ENCODE peak calls at places on chromosomes 1 and 21, in nine cellular contexts. One of them, this sample, is unnamed.

GRCh38 chr1:34778381-34778780 is 2.6 kb upstream of the GJB3 start:
- DNase-seq in glutamatergic neuron: no peak
- DNase-seq in adrenal gland: no peak
- DNase-seq in lung: no peak
- DNase-seq in colonic mucosa: no peak
- DNase-seq in upper lobe of right lung: peak
- DNase-seq in CD4-positive, alpha-beta T cell: no peak
- DNase-seq in IMR-90: no peak
- DNase-seq in epithelial cell of proximal tubule: no peak
- DNase-seq in this sample: no peak

GRCh38 chr1:97204468-97204867 is 482.9 kb downstream of the PTBP2 start:
- DNase-seq in glutamatergic neuron: no peak
- DNase-seq in adrenal gland: no peak
- DNase-seq in lung: no peak
- DNase-seq in colonic mucosa: no peak
- DNase-seq in upper lobe of right lung: no peak
- DNase-seq in CD4-positive, alpha-beta T cell: no peak
- DNase-seq in IMR-90: peak
- DNase-seq in epithelial cell of proximal tubule: no peak
- DNase-seq in this sample: no peak

GRCh38 chr1:178093958-178094751 is at the start of gene RASAL2:
- DNase-seq in glutamatergic neuron: peak
- DNase-seq in adrenal gland: peak
- DNase-seq in lung: peak
- DNase-seq in colonic mucosa: peak
- DNase-seq in upper lobe of right lung: peak
- DNase-seq in CD4-positive, alpha-beta T cell: no peak
- DNase-seq in IMR-90: peak
- DNase-seq in epithelial cell of proximal tubule: no peak
- DNase-seq in this sample: peak

GRCh38 chr1:246875041-246876026 is 56.4 kb downstream of the AHCTF1 start:
- DNase-seq in glutamatergic neuron: no peak
- DNase-seq in adrenal gland: no peak
- DNase-seq in lung: no peak
- DNase-seq in colonic mucosa: no peak
- DNase-seq in upper lobe of right lung: no peak
- DNase-seq in CD4-positive, alpha-beta T cell: no peak
- DNase-seq in IMR-90: peak
- DNase-seq in epithelial cell of proximal tubule: no peak
- DNase-seq in this sample: peak

GRCh38 chr1:117683571-117684285 is 77.9 kb downstream of the TENT5C start:
- DNase-seq in glutamatergic neuron: no peak
- DNase-seq in adrenal gland: no peak
- DNase-seq in lung: no peak
- DNase-seq in colonic mucosa: no peak
- DNase-seq in upper lobe of right lung: no peak
- DNase-seq in CD4-positive, alpha-beta T cell: no peak
- DNase-seq in IMR-90: peak
- DNase-seq in epithelial cell of proximal tubule: no peak
- DNase-seq in this sample: peak

GRCh38 chr21:46000731-46001641 is 19.4 kb downstream of the COL6A1 start:
- DNase-seq in glutamatergic neuron: peak
- DNase-seq in adrenal gland: peak
- DNase-seq in lung: no peak
- DNase-seq in colonic mucosa: peak
- DNase-seq in upper lobe of right lung: no peak
- DNase-seq in CD4-positive, alpha-beta T cell: no peak
- DNase-seq in IMR-90: no peak
- DNase-seq in epithelial cell of proximal tubule: no peak
- DNase-seq in this sample: no peak

GRCh38 chr1:60033066-60033465 is 40.5 kb downstream of the C1orf87 start:
- DNase-seq in glutamatergic neuron: no peak
- DNase-seq in adrenal gland: no peak
- DNase-seq in lung: no peak
- DNase-seq in colonic mucosa: no peak
- DNase-seq in upper lobe of right lung: no peak
- DNase-seq in CD4-positive, alpha-beta T cell: no peak
- DNase-seq in IMR-90: no peak
- DNase-seq in epithelial cell of proximal tubule: no peak
- DNase-seq in this sample: peak

GRCh38 chr1:40772146-40772770 is 11.3 kb upstream of the KCNQ4 start:
- DNase-seq in glutamatergic neuron: no peak
- DNase-seq in adrenal gland: no peak
- DNase-seq in lung: no peak
- DNase-seq in colonic mucosa: no peak
- DNase-seq in upper lobe of right lung: no peak
- DNase-seq in CD4-positive, alpha-beta T cell: no peak
- DNase-seq in IMR-90: no peak
- DNase-seq in epithelial cell of proximal tubule: no peak
- DNase-seq in this sample: no peak

GRCh38 chr1:7379445-7379971 is 391.6 kb upstream of the VAMP3 start:
- DNase-seq in glutamatergic neuron: no peak
- DNase-seq in adrenal gland: no peak
- DNase-seq in lung: no peak
- DNase-seq in colonic mucosa: peak
- DNase-seq in upper lobe of right lung: no peak
- DNase-seq in CD4-positive, alpha-beta T cell: no peak
- DNase-seq in IMR-90: peak
- DNase-seq in epithelial cell of proximal tubule: no peak
- DNase-seq in this sample: peak

GRCh38 chr1:200900877-200901276 is 6.2 kb downstream of the INAVA start:
- DNase-seq in glutamatergic neuron: no peak
- DNase-seq in adrenal gland: no peak
- DNase-seq in lung: no peak
- DNase-seq in colonic mucosa: no peak
- DNase-seq in upper lobe of right lung: no peak
- DNase-seq in CD4-positive, alpha-beta T cell: no peak
- DNase-seq in IMR-90: no peak
- DNase-seq in epithelial cell of proximal tubule: no peak
- DNase-seq in this sample: no peak

GRCh38 chr1:11645670-11646265 is 8.5 kb downstream of the FBXO2 start:
- DNase-seq in glutamatergic neuron: peak
- DNase-seq in adrenal gland: peak
- DNase-seq in lung: peak
- DNase-seq in colonic mucosa: peak
- DNase-seq in upper lobe of right lung: peak
- DNase-seq in CD4-positive, alpha-beta T cell: peak
- DNase-seq in IMR-90: peak
- DNase-seq in epithelial cell of proximal tubule: no peak
- DNase-seq in this sample: peak

GRCh38 chr1:29017235-29017634 is 102.9 kb downstream of the EPB41 start:
- DNase-seq in glutamatergic neuron: no peak
- DNase-seq in adrenal gland: no peak
- DNase-seq in lung: no peak
- DNase-seq in colonic mucosa: no peak
- DNase-seq in upper lobe of right lung: no peak
- DNase-seq in CD4-positive, alpha-beta T cell: no peak
- DNase-seq in IMR-90: no peak
- DNase-seq in epithelial cell of proximal tubule: no peak
- DNase-seq in this sample: no peak

GRCh38 chr1:32406629-32407111 is 12.4 kb upstream of the BSDC1 start:
- DNase-seq in glutamatergic neuron: no peak
- DNase-seq in adrenal gland: no peak
- DNase-seq in lung: no peak
- DNase-seq in colonic mucosa: no peak
- DNase-seq in upper lobe of right lung: no peak
- DNase-seq in CD4-positive, alpha-beta T cell: no peak
- DNase-seq in IMR-90: no peak
- DNase-seq in epithelial cell of proximal tubule: no peak
- DNase-seq in this sample: no peak

GRCh38 chr1:19062258-19063029 is 106.0 kb upstream of the IFFO2 start:
- DNase-seq in glutamatergic neuron: no peak
- DNase-seq in adrenal gland: no peak
- DNase-seq in lung: no peak
- DNase-seq in colonic mucosa: peak
- DNase-seq in upper lobe of right lung: no peak
- DNase-seq in CD4-positive, alpha-beta T cell: no peak
- DNase-seq in IMR-90: no peak
- DNase-seq in epithelial cell of proximal tubule: no peak
- DNase-seq in this sample: no peak

GRCh38 chr1:4402032-4402431 is 252.4 kb upstream of the AJAP1 start:
- DNase-seq in glutamatergic neuron: no peak
- DNase-seq in adrenal gland: no peak
- DNase-seq in lung: no peak
- DNase-seq in colonic mucosa: no peak
- DNase-seq in upper lobe of right lung: no peak
- DNase-seq in CD4-positive, alpha-beta T cell: no peak
- DNase-seq in IMR-90: no peak
- DNase-seq in epithelial cell of proximal tubule: no peak
- DNase-seq in this sample: no peak

GRCh38 chr1:243818978-243819377 is 31.1 kb downstream of the AKT3 start:
- DNase-seq in glutamatergic neuron: peak
- DNase-seq in adrenal gland: no peak
- DNase-seq in lung: no peak
- DNase-seq in colonic mucosa: no peak
- DNase-seq in upper lobe of right lung: no peak
- DNase-seq in CD4-positive, alpha-beta T cell: no peak
- DNase-seq in IMR-90: no peak
- DNase-seq in epithelial cell of proximal tubule: no peak
- DNase-seq in this sample: no peak

GRCh38 chr1:71638081-71638766 is 557.4 kb upstream of the ZRANB2 start:
- DNase-seq in glutamatergic neuron: no peak
- DNase-seq in adrenal gland: no peak
- DNase-seq in lung: no peak
- DNase-seq in colonic mucosa: no peak
- DNase-seq in upper lobe of right lung: no peak
- DNase-seq in CD4-positive, alpha-beta T cell: no peak
- DNase-seq in IMR-90: peak
- DNase-seq in epithelial cell of proximal tubule: no peak
- DNase-seq in this sample: peak

GRCh38 chr1:200351826-200352549 is 57.8 kb downstream of the ZNF281 start:
- DNase-seq in glutamatergic neuron: no peak
- DNase-seq in adrenal gland: no peak
- DNase-seq in lung: no peak
- DNase-seq in colonic mucosa: no peak
- DNase-seq in upper lobe of right lung: no peak
- DNase-seq in CD4-positive, alpha-beta T cell: no peak
- DNase-seq in IMR-90: peak
- DNase-seq in epithelial cell of proximal tubule: no peak
- DNase-seq in this sample: peak

GRCh38 chr21:44531606-44532128 is 8.3 kb downstream of the KRTAP10-1 start:
- DNase-seq in glutamatergic neuron: no peak
- DNase-seq in adrenal gland: no peak
- DNase-seq in lung: no peak
- DNase-seq in colonic mucosa: no peak
- DNase-seq in upper lobe of right lung: peak
- DNase-seq in CD4-positive, alpha-beta T cell: no peak
- DNase-seq in IMR-90: no peak
- DNase-seq in epithelial cell of proximal tubule: no peak
- DNase-seq in this sample: no peak

GRCh38 chr1:76402128-76402527 is 327.6 kb downstream of the ST6GALNAC3 start:
- DNase-seq in glutamatergic neuron: no peak
- DNase-seq in adrenal gland: no peak
- DNase-seq in lung: no peak
- DNase-seq in colonic mucosa: no peak
- DNase-seq in upper lobe of right lung: no peak
- DNase-seq in CD4-positive, alpha-beta T cell: no peak
- DNase-seq in IMR-90: no peak
- DNase-seq in epithelial cell of proximal tubule: no peak
- DNase-seq in this sample: no peak

GRCh38 chr1:221171768-221172167 is 292.5 kb downstream of the HLX start:
- DNase-seq in glutamatergic neuron: no peak
- DNase-seq in adrenal gland: no peak
- DNase-seq in lung: no peak
- DNase-seq in colonic mucosa: no peak
- DNase-seq in upper lobe of right lung: no peak
- DNase-seq in CD4-positive, alpha-beta T cell: no peak
- DNase-seq in IMR-90: no peak
- DNase-seq in epithelial cell of proximal tubule: no peak
- DNase-seq in this sample: no peak

GRCh38 chr1:209199371-209199770 is 384.1 kb upstream of the CAMK1G start:
- DNase-seq in glutamatergic neuron: no peak
- DNase-seq in adrenal gland: no peak
- DNase-seq in lung: no peak
- DNase-seq in colonic mucosa: no peak
- DNase-seq in upper lobe of right lung: no peak
- DNase-seq in CD4-positive, alpha-beta T cell: no peak
- DNase-seq in IMR-90: no peak
- DNase-seq in epithelial cell of proximal tubule: no peak
- DNase-seq in this sample: no peak
- TF ChIP-seq CTCF in glutamatergic neuron: no peak
- TF ChIP-seq CTCF in adrenal gland: no peak
- TF ChIP-seq CTCF in lung: no peak
- TF ChIP-seq CTCF in colonic mucosa: no peak
- TF ChIP-seq CTCF in upper lobe of right lung: no peak
- TF ChIP-seq CTCF in CD4-positive, alpha-beta T cell: no peak
- TF ChIP-seq CTCF in IMR-90: no peak
- TF ChIP-seq CTCF in epithelial cell of proximal tubule: no peak
- TF ChIP-seq CTCF in this sample: no peak

DNA sequence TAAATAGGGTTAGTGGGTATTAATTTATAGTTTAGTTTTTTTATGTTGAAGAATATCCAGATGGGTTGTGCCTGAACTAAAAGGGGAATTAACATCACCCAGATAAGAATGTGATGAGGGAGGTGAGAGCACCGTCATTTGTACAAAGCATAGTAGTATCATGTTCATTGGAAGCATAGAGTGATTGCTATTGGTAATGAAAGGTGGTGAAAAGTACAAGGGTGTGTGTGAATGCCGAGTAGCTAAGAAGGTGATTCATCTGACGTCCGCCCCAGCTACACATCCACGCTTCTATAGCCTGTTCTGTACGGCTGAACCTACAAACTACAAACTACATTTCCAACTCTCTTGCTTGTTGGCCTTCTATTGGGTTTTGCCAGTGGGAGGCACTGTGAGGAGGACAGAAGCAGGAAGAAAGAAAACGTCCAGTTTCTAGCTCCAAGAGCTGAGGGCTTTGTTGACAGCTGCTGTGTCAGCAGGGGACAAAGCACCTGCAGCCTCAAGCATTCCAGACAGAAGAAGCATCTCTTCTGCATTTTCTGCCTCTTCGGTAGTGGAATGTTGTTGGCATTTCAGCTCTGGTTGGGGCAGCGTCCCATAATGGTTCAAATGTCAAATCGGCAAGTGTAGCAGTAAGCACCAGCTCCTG is 404.8 kb downstream of the KCTD3 start:
- DNase-seq in glutamatergic neuron: no peak
- DNase-seq in adrenal gland: no peak
- DNase-seq in lung: no peak
- DNase-seq in colonic mucosa: no peak
- DNase-seq in upper lobe of right lung: no peak
- DNase-seq in CD4-positive, alpha-beta T cell: no peak
- DNase-seq in IMR-90: no peak
- DNase-seq in epithelial cell of proximal tubule: no peak
- DNase-seq in this sample: no peak
- TF ChIP-seq CTCF in glutamatergic neuron: no peak
- TF ChIP-seq CTCF in adrenal gland: no peak
- TF ChIP-seq CTCF in lung: no peak
- TF ChIP-seq CTCF in colonic mucosa: no peak
- TF ChIP-seq CTCF in upper lobe of right lung: no peak
- TF ChIP-seq CTCF in CD4-positive, alpha-beta T cell: no peak
- TF ChIP-seq CTCF in IMR-90: no peak
- TF ChIP-seq CTCF in epithelial cell of proximal tubule: no peak
- TF ChIP-seq CTCF in this sample: no peak

GRCh38 chr21:31780944-31781343 is 49.0 kb upstream of the SCAF4 start:
- DNase-seq in glutamatergic neuron: no peak
- DNase-seq in adrenal gland: no peak
- DNase-seq in lung: no peak
- DNase-seq in colonic mucosa: no peak
- DNase-seq in upper lobe of right lung: no peak
- DNase-seq in CD4-positive, alpha-beta T cell: no peak
- DNase-seq in IMR-90: no peak
- DNase-seq in epithelial cell of proximal tubule: no peak
- DNase-seq in this sample: no peak
- TF ChIP-seq CTCF in glutamatergic neuron: no peak
- TF ChIP-seq CTCF in adrenal gland: no peak
- TF ChIP-seq CTCF in lung: no peak
- TF ChIP-seq CTCF in colonic mucosa: no peak
- TF ChIP-seq CTCF in upper lobe of right lung: no peak
- TF ChIP-seq CTCF in CD4-positive, alpha-beta T cell: no peak
- TF ChIP-seq CTCF in IMR-90: no peak
- TF ChIP-seq CTCF in epithelial cell of proximal tubule: peak
- TF ChIP-seq CTCF in this sample: no peak

GRCh38 chr1:8702848-8703810 is 114.3 kb downstream of the RERE start:
- DNase-seq in glutamatergic neuron: peak
- DNase-seq in adrenal gland: peak
- DNase-seq in lung: peak
- DNase-seq in colonic mucosa: peak
- DNase-seq in upper lobe of right lung: peak
- DNase-seq in CD4-positive, alpha-beta T cell: peak
- DNase-seq in IMR-90: peak
- DNase-seq in epithelial cell of proximal tubule: no peak
- DNase-seq in this sample: peak
- TF ChIP-seq CTCF in glutamatergic neuron: no peak
- TF ChIP-seq CTCF in adrenal gland: peak
- TF ChIP-seq CTCF in lung: no peak
- TF ChIP-seq CTCF in colonic mucosa: no peak
- TF ChIP-seq CTCF in upper lobe of right lung: peak
- TF ChIP-seq CTCF in CD4-positive, alpha-beta T cell: no peak
- TF ChIP-seq CTCF in IMR-90: peak
- TF ChIP-seq CTCF in epithelial cell of proximal tubule: no peak
- TF ChIP-seq CTCF in this sample: no peak